ENCODE peak calls at places on chromosomes 13 and 19, in six cellular contexts. M is stomach, I is HCT116, H is K562, X is GM12878, Q is suprapubic skin. D is an unnamed sample.

GRCh38 chr19:3618811-3619630 is 7.6 kb downstream of the CACTIN start:
- DNase-seq in M (no peak), I (no peak), H (no peak), X (no peak), Q (no peak), D (no peak)

GRCh38 chr13:98239156-98240076 is 62.3 kb upstream of the RNF113B start:
- DNase-seq in M (no peak), I (no peak), H (no peak), X (no peak), Q (no peak), D (no peak)

GRCh38 chr19:8489591-8490394 is 12.6 kb downstream of the PRAM1 start:
- DNase-seq in M (no peak), I (no peak), H (no peak), X (no peak), Q (no peak), D (no peak)

GRCh38 chr13:75432045-75432444 is 49.9 kb downstream of the TBC1D4 start:
- DNase-seq in M (no peak), I (no peak), H (no peak), X (no peak), Q (no peak), D (no peak)

GRCh38 chr13:110113284-110113764 is 193.6 kb downstream of the COL4A1 start:
- DNase-seq in M (no peak), I (no peak), H (no peak), X (no peak), Q (no peak), D (peak; percentile 90)

GRCh38 chr13:63308585-63308984 is 1892.9 kb upstream of the PCDH20 start:
- DNase-seq in M (no peak), I (no peak), H (no peak), X (no peak), Q (no peak), D (no peak)

GRCh38 chr19:6044056-6044805 is 66.1 kb downstream of the RFX2 start:
- DNase-seq in M (no peak), I (no peak), H (no peak), X (no peak), Q (no peak), D (no peak)

GRCh38 chr13:35225582-35225981 is 250.9 kb downstream of the MAB21L1 start:
- DNase-seq in M (no peak), I (no peak), H (no peak), X (no peak), Q (no peak), D (no peak)

GRCh38 chr19:41871573-41872383 is 5.3 kb upstream of the CD79A start:
- DNase-seq in M (no peak), I (no peak), H (no peak), X (peak; percentile 80), Q (no peak), D (no peak)

GRCh38 chr13:26719356-26719945 is 41.1 kb downstream of the GPR12 start:
- DNase-seq in M (no peak), I (no peak), H (peak; percentile 7), X (no peak), Q (no peak), D (peak; percentile 21)
- TF ChIP-seq CTCF in M (no peak), I (peak; percentile 44), H (no peak), X (no peak), Q (no peak), D (peak; percentile 4)

GRCh38 chr19:45645068-45645630 is 6.0 kb upstream of the EML2 start:
- DNase-seq in M (no peak), I (no peak), H (no peak), X (no peak), Q (no peak), D (no peak)
- TF ChIP-seq POLR2AphosphoS5 in M (no peak), I (no peak), H (no peak), X (no peak), Q (no peak), D (no peak)

DNA sequence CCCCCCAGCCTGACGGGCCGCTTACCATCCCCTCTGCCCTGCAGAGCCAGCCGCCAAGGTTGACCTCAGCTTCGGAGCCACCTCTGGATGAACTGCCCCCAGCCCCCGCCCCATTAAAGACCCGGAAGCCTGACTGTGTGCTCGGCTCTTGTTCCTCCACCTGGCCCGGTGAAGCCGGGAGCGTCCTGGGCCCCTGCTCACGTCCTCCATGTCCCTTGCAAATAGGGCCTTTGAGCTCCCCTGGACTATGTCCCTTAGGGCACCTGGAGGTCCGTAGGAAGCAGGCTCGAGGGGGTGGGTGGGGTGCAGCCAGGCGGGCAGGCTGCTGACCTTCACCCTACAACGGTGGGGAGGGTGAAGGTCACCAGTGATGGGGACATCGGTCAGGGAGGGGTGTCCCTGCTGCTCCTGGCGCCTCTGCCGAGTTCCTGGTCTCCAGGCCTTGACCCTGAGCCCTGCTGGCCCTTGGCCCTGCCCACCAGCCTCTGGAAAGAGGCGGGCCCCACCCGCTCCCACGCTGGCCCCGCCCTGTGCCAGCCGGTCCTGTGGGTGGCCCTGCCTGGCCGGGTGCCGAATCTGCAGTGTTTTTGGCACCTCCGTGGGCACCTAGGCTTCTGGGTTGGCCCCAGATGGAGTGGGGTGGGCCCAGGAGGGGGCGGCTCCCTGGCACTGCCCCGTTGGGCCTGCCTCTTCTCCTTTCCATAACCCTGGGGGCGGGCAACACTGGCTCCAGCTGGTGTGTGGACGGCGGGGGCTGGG is 3.3 kb downstream of the ATP5F1D start:
- DNase-seq in M (peak; percentile 88), I (no peak), H (no peak), X (no peak), Q (no peak), D (no peak)
- TF ChIP-seq CTCF in M (no peak), I (no peak), H (no peak), X (no peak), Q (no peak), D (no peak)

GRCh38 chr13:24668955-24669354 is 11.3 kb upstream of the ATP12A start:
- DNase-seq in M (no peak), I (no peak), H (no peak), X (no peak), Q (no peak), D (no peak)
- TF ChIP-seq POLR2AphosphoS5 in M (no peak), I (no peak), H (no peak), X (no peak), Q (no peak), D (no peak)

D was measured in HL-60.